ENCODE peak calls at places on chromosomes 5 and 9, in six cellular contexts. O, G, A, R, K and Z are unnamed samples.
A peak's percentile ranks its signal among the peaks of the same experiment; 100 is the strongest.

GRCh38 chr5:151014680-151015343 is 5.6 kb upstream of the GPX3 start:
- DNase-seq in O (no peak), G (no peak), A (no peak), R (no peak), K (no peak), Z (peak; percentile 22)

GRCh38 chr9:98791147-98792095 is 4.9 kb downstream of the ANKS6 start:
- DNase-seq in O (peak; percentile 94), G (peak; percentile 90), A (peak; percentile 84), R (peak; percentile 70), K (peak; percentile 80), Z (peak; percentile 83)

GRCh38 chr5:15525679-15526275 is 25.8 kb downstream of the FBXL7 start:
- DNase-seq in O (peak; percentile 63), G (no peak), A (no peak), R (no peak), K (no peak), Z (peak; percentile 36)

GRCh38 chr5:163712011-163712410 is 206.6 kb downstream of the MAT2B start:
- DNase-seq in O (peak; percentile 16), G (no peak), A (peak; percentile 42), R (no peak), K (no peak), Z (peak; percentile 3)

GRCh38 chr5:7208911-7209310 is 187.0 kb upstream of the ADCY2 start:
- DNase-seq in O (no peak), G (no peak), A (no peak), R (no peak), K (no peak), Z (no peak)

GRCh38 chr5:127011151-127011550 is 19.2 kb downstream of the MARCHF3 start:
- DNase-seq in O (peak; percentile 97), G (no peak), A (no peak), R (no peak), K (no peak), Z (no peak)

GRCh38 chr5:38827525-38827924 is 18.3 kb upstream of the OSMR start:
- DNase-seq in O (peak; percentile 74), G (no peak), A (peak; percentile 70), R (no peak), K (no peak), Z (peak; percentile 93)

GRCh38 chr5:124790261-124790894 is 43.9 kb upstream of the ZNF608 start:
- DNase-seq in O (peak; percentile 55), G (no peak), A (no peak), R (no peak), K (no peak), Z (peak; percentile 33)

GRCh38 chr9:137055385-137056364 is 1.8 kb upstream of the ENTPD2 start:
- DNase-seq in O (peak; percentile 41), G (no peak), A (no peak), R (no peak), K (no peak), Z (no peak)

GRCh38 chr5:172533399-172534228 is 79.3 kb upstream of the SH3PXD2B start:
- DNase-seq in O (no peak), G (peak; percentile 14), A (no peak), R (no peak), K (no peak), Z (no peak)

GRCh38 chr5:54514841-54515432 is 2.6 kb upstream of the SNX18 start:
- DNase-seq in O (peak; percentile 81), G (no peak), A (no peak), R (no peak), K (no peak), Z (peak; percentile 52)

GRCh38 chr5:73170522-73170921 is 2.5 kb upstream of the TMEM174 start:
- DNase-seq in O (peak; percentile 7), G (peak; percentile 73), A (peak; percentile 25), R (peak; percentile 12), K (peak; percentile 50), Z (peak; percentile 34)

GRCh38 chr5:179234563-179235135 is 110.6 kb downstream of the ADAMTS2 start:
- DNase-seq in O (no peak), G (peak; percentile 22), A (no peak), R (no peak), K (no peak), Z (no peak)

GRCh38 chr9:31799953-31800609 is 584.4 kb upstream of the ACO1 start:
- DNase-seq in O (no peak), G (peak; percentile 50), A (peak; percentile 37), R (peak; percentile 52), K (peak; percentile 33), Z (peak; percentile 34)

GRCh38 chr9:84773023-84773422 is 103.5 kb downstream of the NTRK2 start:
- DNase-seq in O (peak; percentile 41), G (no peak), A (peak; percentile 7), R (no peak), K (no peak), Z (no peak)

GRCh38 chr9:93667006-93667405 is 90.6 kb downstream of the PHF2 start:
- DNase-seq in O (no peak), G (peak; percentile 18), A (no peak), R (no peak), K (no peak), Z (no peak)

GRCh38 chr5:766666-767431 is 17.7 kb downstream of the ZDHHC11B start:
- DNase-seq in O (no peak), G (peak; percentile 22), A (no peak), R (no peak), K (no peak), Z (no peak)

GRCh38 chr5:16888694-16889124 is 47.4 kb downstream of the MYO10 start:
- DNase-seq in O (peak; percentile 67), G (no peak), A (peak; percentile 72), R (no peak), K (no peak), Z (peak; percentile 81)

GRCh38 chr5:100505984-100506670 is 29.0 kb upstream of the FAM174A start:
- DNase-seq in O (peak; percentile 82), G (no peak), A (peak; percentile 3), R (no peak), K (no peak), Z (peak; percentile 53)

GRCh38 chr5:131521252-131521651 is 113.8 kb downstream of the RAPGEF6 start:
- DNase-seq in O (peak; percentile 90), G (no peak), A (peak; percentile 90), R (no peak), K (no peak), Z (no peak)

GRCh38 chr9:124124729-124125589 is 113.4 kb downstream of the LHX2 start:
- DNase-seq in O (no peak), G (no peak), A (no peak), R (no peak), K (no peak), Z (no peak)

GRCh38 chr5:23506329-23507236 is 826 bp upstream of the PRDM9 start:
- DNase-seq in O (no peak), G (peak; percentile 76), A (peak; percentile 68), R (no peak), K (peak; percentile 29), Z (peak; percentile 53)

GRCh38 chr9:127067603-127068220 is 54.7 kb downstream of the ANGPTL2 start:
- DNase-seq in O (no peak), G (no peak), A (peak; percentile 93), R (no peak), K (no peak), Z (no peak)

GRCh38 chr5:16673241-16673998 is 56.6 kb upstream of the RETREG1 start:
- DNase-seq in O (no peak), G (no peak), A (no peak), R (no peak), K (no peak), Z (no peak)

GRCh38 chr5:43627028-43627427 is 24.0 kb downstream of the NNT start:
- DNase-seq in O (peak; percentile 64), G (peak; percentile 79), A (peak; percentile 76), R (peak; percentile 23), K (no peak), Z (peak; percentile 76)

GRCh38 chr5:150486402-150487198 is 21.3 kb upstream of the NDST1 start:
- DNase-seq in O (peak; percentile 48), G (peak; percentile 89), A (peak; percentile 91), R (peak; percentile 82), K (peak; percentile 63), Z (peak; percentile 74)

DNA sequence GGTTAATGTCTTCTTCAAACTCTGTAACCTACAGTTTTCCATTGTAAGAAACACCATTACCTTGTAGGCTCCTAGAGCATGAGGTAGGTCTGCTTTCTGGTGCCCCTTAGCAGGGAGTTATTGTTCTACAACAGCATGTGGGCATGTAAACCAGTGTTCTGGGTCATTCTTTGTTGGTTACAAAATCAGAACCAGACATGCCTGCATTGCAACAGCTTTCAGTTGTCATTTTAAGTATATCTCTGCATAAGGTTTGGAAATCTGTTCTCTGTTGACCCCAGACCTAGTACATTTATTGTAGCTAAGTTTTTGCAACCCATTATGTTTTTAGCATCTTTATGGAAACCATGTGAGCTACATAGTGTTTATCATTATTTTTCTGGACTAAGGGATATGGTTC is 10.9 kb downstream of the RGMB start:
- DNase-seq in O (no peak), G (no peak), A (peak; percentile 24), R (no peak), K (no peak), Z (no peak)
- H3K14ac ChIP-seq in O (no peak overlapping the region), G (no peak overlapping the region), A (no peak overlapping the region), R (no peak overlapping the region), K (no peak overlapping the region), Z (no peak overlapping the region)

DNA sequence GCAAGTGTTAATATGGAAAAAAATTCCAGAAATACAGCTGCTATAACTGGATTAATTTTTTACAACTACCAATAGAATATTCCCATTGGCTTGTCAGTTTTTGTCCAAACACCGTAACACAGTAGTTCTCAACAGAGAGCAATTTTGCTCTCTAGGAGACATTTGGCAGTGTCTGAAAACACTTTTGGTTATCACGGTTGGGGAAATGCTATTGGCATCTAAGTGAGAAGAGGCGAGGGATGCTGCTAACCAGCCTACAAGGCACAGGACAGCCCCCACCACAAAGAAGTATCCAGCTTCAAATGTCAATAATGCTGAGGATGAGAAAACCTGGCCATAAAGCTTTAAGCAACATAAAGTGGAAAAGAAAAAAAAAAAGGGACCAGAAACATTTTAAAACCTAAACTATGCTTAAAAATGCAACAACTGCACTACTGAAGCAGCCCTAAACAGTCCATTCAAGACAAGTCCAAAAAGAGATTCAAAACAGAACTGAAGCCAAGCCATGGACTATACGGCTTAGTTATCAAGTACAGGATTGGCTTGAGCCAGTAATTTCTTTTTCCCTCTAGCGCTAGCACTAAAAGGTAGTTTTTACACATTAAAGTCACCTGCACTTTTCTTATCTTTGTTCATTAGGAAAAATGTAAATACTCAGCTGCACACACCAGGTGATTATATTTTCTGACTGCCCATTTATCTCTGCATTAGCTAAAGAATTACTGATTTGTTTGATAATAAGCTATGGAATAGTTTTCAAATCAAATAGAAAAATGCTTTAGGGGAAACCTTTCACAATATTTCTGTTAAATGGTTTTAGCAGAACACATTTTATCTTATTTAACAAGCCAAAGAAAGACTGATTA is 83.8 kb downstream of the NR3C1 start:
- DNase-seq in O (no peak), G (no peak), A (no peak), R (no peak), K (no peak), Z (no peak)
- H3K14ac ChIP-seq in O (no peak overlapping the region), G (no peak overlapping the region), A (no peak overlapping the region), R (no peak overlapping the region), K (no peak overlapping the region), Z (no peak overlapping the region)

GRCh38 chr9:34450644-34451043 is 7.7 kb downstream of the FAM219A start:
- DNase-seq in O (no peak), G (no peak), A (no peak), R (no peak), K (no peak), Z (no peak)
- H3K14ac ChIP-seq in O (no peak overlapping the region), G (no peak overlapping the region), A (no peak overlapping the region), R (no peak overlapping the region), K (no peak overlapping the region), Z (no peak overlapping the region)

DNA sequence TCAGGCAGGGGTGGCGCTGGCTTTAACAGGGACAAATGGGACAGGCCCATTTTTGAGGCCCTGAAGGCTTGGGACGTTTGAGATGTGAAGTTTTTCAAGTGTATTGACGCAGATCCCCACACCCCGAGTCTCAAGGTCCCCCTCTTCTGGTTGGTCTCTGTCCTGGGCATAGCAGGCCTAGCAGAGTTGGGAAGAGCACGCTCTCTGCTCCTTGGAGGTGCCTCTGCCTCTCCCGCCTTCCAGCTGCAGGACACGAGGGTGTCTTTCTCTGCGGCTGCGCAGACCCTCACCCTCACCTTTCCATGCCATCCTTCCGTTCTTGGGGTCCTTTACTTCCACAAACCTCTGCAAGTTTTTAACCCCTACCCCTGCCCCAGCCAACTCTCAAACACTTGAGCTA is 18.6 kb downstream of the ADAMTSL2 start:
- DNase-seq in O (no peak), G (no peak), A (no peak), R (no peak), K (no peak), Z (no peak)
- H3K14ac ChIP-seq in O (no peak overlapping the region), G (no peak overlapping the region), A (no peak overlapping the region), R (no peak overlapping the region), K (no peak overlapping the region), Z (no peak overlapping the region)